ENCODE peak calls at places on chromosomes 4 and X, in six cellular contexts. G, F, X, H, W and P are unnamed samples. For H3K27me3, the result is how much of the 10 kb centered on the place peaks cover.

GRCh38 chr4:40124690-40125089 is 68.0 kb downstream of the N4BP2 start:
- DNase-seq in G (no peak), F (no peak), X (no peak), H (no peak), W (no peak), P (no peak)

GRCh38 chr4:23455482-23455881 is 434.4 kb downstream of the PPARGC1A start:
- DNase-seq in G (no peak), F (peak), X (no peak), H (no peak), W (no peak), P (no peak)

GRCh38 chrX:120568609-120569008 is 7.8 kb upstream of the CUL4B start:
- DNase-seq in G (no peak), F (no peak), X (no peak), H (no peak), W (no peak), P (no peak)

GRCh38 chr4:169314906-169315305 is 44.1 kb upstream of the SH3RF1 start:
- DNase-seq in G (peak), F (no peak), X (no peak), H (peak), W (no peak), P (peak)

GRCh38 chr4:150283689-150284088 is 205.4 kb downstream of the DCLK2 start:
- DNase-seq in G (no peak), F (no peak), X (peak), H (no peak), W (no peak), P (no peak)

GRCh38 chr4:105963461-105964400 is 68.5 kb downstream of the NPNT start:
- DNase-seq in G (no peak), F (no peak), X (no peak), H (no peak), W (no peak), P (no peak)

GRCh38 chrX:13283512-13283911 is 36.3 kb downstream of the ATXN3L start:
- DNase-seq in G (no peak), F (no peak), X (no peak), H (no peak), W (no peak), P (no peak)

GRCh38 chr4:106978046-106978774 is 57.9 kb downstream of the DKK2 start:
- DNase-seq in G (no peak), F (no peak), X (no peak), H (no peak), W (no peak), P (no peak)

GRCh38 chr4:155353923-155354540 is 22.7 kb downstream of the MAP9 start:
- DNase-seq in G (peak), F (no peak), X (no peak), H (peak), W (peak), P (peak)

GRCh38 chr4:39770969-39771724 is 73.2 kb downstream of the UBE2K start:
- DNase-seq in G (no peak), F (peak), X (no peak), H (no peak), W (no peak), P (no peak)

GRCh38 chr4:67327245-67327860 is 217.9 kb downstream of the CENPC start:
- DNase-seq in G (peak), F (peak), X (peak), H (no peak), W (no peak), P (peak)

GRCh38 chrX:105483011-105483410 is 262.5 kb upstream of the TEX13A start:
- DNase-seq in G (no peak), F (no peak), X (no peak), H (no peak), W (no peak), P (no peak)

GRCh38 chr4:147355849-147356248 is 125.0 kb upstream of the EDNRA start:
- DNase-seq in G (no peak), F (no peak), X (peak), H (no peak), W (no peak), P (no peak)

GRCh38 chr4:92304636-92305035 is 870 bp downstream of the GRID2 start:
- DNase-seq in G (no peak), F (peak), X (no peak), H (no peak), W (no peak), P (peak)

GRCh38 chr4:43556262-43556661 is 663.7 kb downstream of the GRXCR1 start:
- DNase-seq in G (no peak), F (no peak), X (no peak), H (no peak), W (no peak), P (no peak)

GRCh38 chr4:53055274-53055673 is 193.2 kb downstream of the RASL11B start:
- DNase-seq in G (no peak), F (no peak), X (peak), H (no peak), W (no peak), P (no peak)

GRCh38 chr4:183289688-183290087 is 30.4 kb downstream of the CLDN22 start:
- DNase-seq in G (no peak), F (peak), X (no peak), H (no peak), W (no peak), P (no peak)

GRCh38 chrX:11757397-11757728 is 674 bp upstream of the MSL3 start:
- DNase-seq in G (no peak), F (no peak), X (no peak), H (no peak), W (no peak), P (no peak)

GRCh38 chr4:136768925-136769275 is 763.4 kb downstream of the PCDH18 start:
- DNase-seq in G (no peak), F (no peak), X (no peak), H (no peak), W (no peak), P (no peak)

GRCh38 chr4:2593003-2593402 is 56.6 kb downstream of the FAM193A start:
- DNase-seq in G (no peak), F (no peak), X (no peak), H (no peak), W (no peak), P (no peak)

GRCh38 chrX:110156167-110156754 is 153.3 kb downstream of the TMEM164 start:
- DNase-seq in G (no peak), F (no peak), X (no peak), H (no peak), W (no peak), P (no peak)

DNA sequence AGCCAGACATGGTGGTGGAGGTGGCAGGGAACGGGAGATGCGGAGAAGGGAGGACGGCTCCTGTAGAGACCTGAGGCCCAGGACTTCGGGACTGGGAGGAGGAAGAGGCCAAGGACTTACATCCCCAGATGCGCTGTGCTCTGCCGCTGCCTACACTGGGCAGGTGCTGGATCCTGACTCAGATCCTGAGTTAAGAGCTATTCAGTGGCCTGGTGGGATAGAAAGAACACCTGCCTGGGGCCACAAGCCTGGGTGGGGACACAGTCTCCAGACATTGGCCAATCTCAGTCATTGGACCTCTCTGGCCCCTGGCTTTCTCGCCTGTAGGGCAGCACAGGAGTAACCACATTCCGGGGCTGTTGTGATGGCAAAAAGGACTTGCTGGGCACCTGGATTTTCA is 10.9 kb upstream of the MSX1 start:
- DNase-seq in G (no peak), F (no peak), X (no peak), H (no peak), W (no peak), P (no peak)
- H3K27me3 ChIP-seq in G (under half), F (under half), X (under half), H (half or more), W (half or more), P (under half)

DNA sequence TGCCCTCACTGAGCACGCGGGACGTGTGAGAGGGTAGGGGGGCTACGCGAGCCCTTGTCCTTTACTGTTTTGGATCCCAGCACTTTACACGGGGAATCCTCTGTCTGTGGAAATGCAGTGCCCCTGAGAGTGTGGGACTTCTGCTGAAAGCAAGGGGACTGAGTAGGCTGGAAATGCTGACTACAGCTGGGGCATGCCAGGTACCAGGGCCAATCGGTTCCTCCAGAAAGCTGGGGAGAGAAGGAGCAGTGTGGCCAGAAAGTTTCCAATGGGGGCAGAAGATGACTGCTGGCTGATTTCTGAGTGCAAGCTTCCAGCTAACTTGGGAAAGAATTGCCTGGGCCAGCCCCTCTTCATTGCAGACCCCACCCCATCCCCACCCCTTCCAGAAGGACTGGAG is 1.5 kb downstream of the NHSL2 start:
- DNase-seq in G (no peak), F (no peak), X (no peak), H (no peak), W (no peak), P (no peak)
- H3K27me3 ChIP-seq in G (under half), F (under half), X (under half), H (under half), W (under half), P (under half)

GRCh38 chr4:8894424-8894816 is 22.8 kb upstream of the HMX1 start:
- DNase-seq in G (no peak), F (no peak), X (no peak), H (no peak), W (no peak), P (no peak)
- H3K27me3 ChIP-seq in G (under half), F (half or more), X (under half), H (half or more), W (under half), P (under half)

DNA sequence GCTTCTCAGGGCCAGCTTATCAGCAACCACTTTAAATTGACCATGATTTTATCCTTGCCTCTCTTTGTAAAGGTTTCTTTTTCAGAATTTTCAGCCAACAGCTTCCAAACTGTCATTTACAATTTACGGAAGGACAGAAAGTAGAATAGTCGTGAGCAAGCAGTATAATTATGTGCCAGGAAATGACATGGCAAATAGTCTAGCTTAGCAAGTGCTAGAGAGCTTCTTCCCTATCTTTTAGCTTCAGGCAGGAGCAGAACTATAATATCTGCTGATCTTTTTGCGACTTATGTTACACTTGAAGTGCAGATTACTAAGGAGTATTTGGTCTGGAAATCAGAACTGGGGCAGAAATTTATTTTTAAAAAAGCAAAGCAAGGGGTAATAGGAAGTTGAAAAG is 123.0 kb upstream of the AP1S2 start:
- DNase-seq in G (no peak), F (no peak), X (no peak), H (no peak), W (no peak), P (no peak)
- H3K27me3 ChIP-seq in G (under half), F (under half), X (under half), H (under half), W (under half), P (under half)

DNA sequence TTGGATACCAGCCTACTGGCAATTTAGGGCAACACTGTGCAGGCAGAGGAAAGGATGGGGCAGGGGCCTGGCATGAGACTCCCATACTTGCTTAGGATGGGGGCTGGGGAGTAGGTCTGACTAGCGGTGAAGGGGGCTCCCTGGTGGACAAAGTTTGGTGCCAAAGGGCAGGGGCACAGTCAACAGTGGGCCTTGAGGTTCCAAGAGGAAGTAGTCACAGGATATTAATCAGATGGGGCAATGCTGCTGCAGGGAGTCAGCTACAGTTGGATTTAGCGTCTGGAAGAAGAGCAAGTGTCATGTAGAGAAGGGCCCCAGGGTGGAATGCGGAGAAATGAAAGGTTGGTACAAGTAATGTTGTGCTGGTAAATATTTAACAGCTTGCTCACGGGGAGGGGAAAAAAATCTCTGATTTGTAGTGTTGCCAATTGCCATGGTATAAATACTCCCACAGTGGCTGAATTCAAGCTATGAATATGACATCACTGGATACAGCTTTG is 139.4 kb downstream of the PJA1 start:
- DNase-seq in G (no peak), F (no peak), X (peak), H (no peak), W (no peak), P (no peak)
- H3K27me3 ChIP-seq in G (under half), F (under half), X (under half), H (under half), W (under half), P (under half)

GRCh38 chr4:84484274-84484673 is 14.8 kb downstream of the NKX6-1 start:
- DNase-seq in G (no peak), F (peak), X (no peak), H (no peak), W (no peak), P (no peak)
- H3K27me3 ChIP-seq in G (under half), F (half or more), X (half or more), H (half or more), W (half or more), P (under half)

DNA sequence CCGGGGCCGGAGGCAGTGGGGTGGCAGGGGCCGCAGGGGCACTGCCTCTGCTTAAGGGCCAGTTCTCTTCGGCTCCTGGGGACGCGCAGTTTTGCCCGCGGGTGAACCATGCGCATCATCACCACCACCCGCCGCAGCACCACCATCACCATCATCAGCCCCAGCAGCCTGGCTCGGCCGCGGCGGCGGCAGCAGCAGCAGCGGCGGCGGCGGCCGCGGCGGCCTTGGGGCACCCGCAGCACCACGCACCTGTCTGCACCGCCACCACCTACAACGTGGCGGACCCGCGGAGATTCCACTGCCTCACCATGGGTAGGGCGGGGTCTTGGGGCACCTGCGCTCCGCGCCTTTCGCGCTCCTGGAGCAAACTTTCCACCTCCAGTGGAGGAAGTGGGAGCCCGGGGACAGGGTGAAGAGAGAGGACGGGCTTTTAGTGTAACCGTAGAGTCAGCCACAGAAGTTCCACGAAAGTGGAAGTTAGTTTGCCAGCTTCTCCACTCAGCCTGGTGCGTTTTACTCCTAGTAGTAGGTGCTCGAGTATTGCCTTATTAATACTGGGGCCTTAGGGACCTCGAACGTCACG is 735 bp downstream of the GSX2 start:
- DNase-seq in G (no peak), F (peak), X (no peak), H (no peak), W (no peak), P (no peak)
- H3K27me3 ChIP-seq in G (under half), F (half or more), X (half or more), H (half or more), W (half or more), P (under half)